ENCODE peak calls at places on chromosomes 6 and 20, in five cellular contexts. R is CD4-positive, CD25-positive, alpha-beta regulatory T cell; N is SK-N-SH; J is cardiac muscle cell; F is gastrocnemius medialis. B is an unnamed sample. For H3K36me3 and H3K9me3, the result is how much of the 10 kb centered on the place peaks cover.

GRCh38 chr6:27736686-27737085 is 175.5 kb downstream of the OR2B2 start:
- DNase-seq in R (no peak), N (no peak), J (no peak), F (no peak), B (no peak)

GRCh38 chr20:64140956-64141355 is 23.3 kb upstream of the MYT1 start:
- DNase-seq in R (no peak), N (peak), J (no peak), F (no peak), B (no peak)

GRCh38 chr6:79010422-79010821 is 67.6 kb downstream of the PHIP start:
- DNase-seq in R (no peak), N (no peak), J (no peak), F (no peak), B (no peak)

GRCh38 chr20:62820962-62821725 is 4.3 kb downstream of the COL9A3 start:
- DNase-seq in R (no peak), N (no peak), J (no peak), F (no peak), B (no peak)

GRCh38 chr6:122995930-122996796 is at the start of gene CLVS2:
- DNase-seq in R (no peak), N (peak), J (peak), F (no peak), B (no peak)

GRCh38 chr20:61437280-61438206 is 185.5 kb downstream of the CDH4 start:
- DNase-seq in R (no peak), N (no peak), J (peak), F (no peak), B (no peak)

GRCh38 chr6:11277275-11278206 is 45.1 kb upstream of the NEDD9 start:
- DNase-seq in R (no peak), N (no peak), J (peak), F (no peak), B (no peak)

GRCh38 chr20:44488551-44488950 is 12.9 kb downstream of the TTPAL start:
- DNase-seq in R (no peak), N (no peak), J (no peak), F (no peak), B (no peak)

GRCh38 chr20:50527068-50527605 is 17.0 kb downstream of the PTPN1 start:
- DNase-seq in R (no peak), N (no peak), J (no peak), F (no peak), B (no peak)

GRCh38 chr6:48747040-48747439 is 636.0 kb upstream of the PTCHD4 start:
- DNase-seq in R (no peak), N (no peak), J (no peak), F (no peak), B (no peak)

GRCh38 chr20:48682529-48683385 is 145.0 kb downstream of the PREX1 start:
- DNase-seq in R (no peak), N (peak), J (peak), F (peak), B (no peak)

GRCh38 chr6:143553337-143553736 is 41.8 kb upstream of the FUCA2 start:
- DNase-seq in R (no peak), N (no peak), J (no peak), F (no peak), B (no peak)

GRCh38 chr20:1907586-1907985 is 12.4 kb downstream of the SIRPA start:
- DNase-seq in R (no peak), N (no peak), J (peak), F (no peak), B (no peak)

GRCh38 chr6:101403566-101403965 is 10.1 kb downstream of the GRIK2 start:
- DNase-seq in R (no peak), N (no peak), J (no peak), F (no peak), B (no peak)

GRCh38 chr20:58433759-58434158 is 44.7 kb downstream of the VAPB start:
- DNase-seq in R (no peak), N (no peak), J (peak), F (no peak), B (no peak)

GRCh38 chr6:167588920-167589614 is 237.6 kb upstream of the AFDN start:
- DNase-seq in R (no peak), N (no peak), J (no peak), F (no peak), B (no peak)

GRCh38 chr20:10571313-10571815 is 102.4 kb downstream of the JAG1 start:
- DNase-seq in R (no peak), N (no peak), J (no peak), F (no peak), B (no peak)

GRCh38 chr6:39831701-39832100 is 39.5 kb downstream of the DAAM2 start:
- DNase-seq in R (no peak), N (no peak), J (no peak), F (no peak), B (no peak)

GRCh38 chr6:147390909-147391536 is 117.5 kb upstream of the SAMD5 start:
- DNase-seq in R (no peak), N (no peak), J (peak), F (no peak), B (no peak)

GRCh38 chr6:78746457-78746856 is 120.9 kb upstream of the IRAK1BP1 start:
- DNase-seq in R (no peak), N (no peak), J (no peak), F (no peak), B (no peak)

GRCh38 chr20:33791959-33792597 is 19.1 kb upstream of the CHMP4B start:
- DNase-seq in R (peak), N (peak), J (peak), F (peak), B (no peak)

GRCh38 chr6:130670142-130670541 is 157.1 kb upstream of the SMLR1 start:
- DNase-seq in R (no peak), N (no peak), J (no peak), F (peak), B (no peak)

GRCh38 chr20:20205141-20205861 is 153.0 kb downstream of the CFAP61 start:
- DNase-seq in R (no peak), N (no peak), J (no peak), F (peak), B (no peak)

GRCh38 chr6:7243188-7243942 is 69.6 kb downstream of the SSR1 start:
- DNase-seq in R (peak), N (peak), J (peak), F (peak), B (peak)

GRCh38 chr20:51428451-51429143 is 113.9 kb downstream of the NFATC2 start:
- DNase-seq in R (no peak), N (peak), J (peak), F (no peak), B (no peak)

GRCh38 chr6:41064841-41065240 is 7.3 kb downstream of the OARD1 start:
- DNase-seq in R (no peak), N (no peak), J (no peak), F (no peak), B (no peak)

GRCh38 chr6:126182650-126183311 is 157.1 kb upstream of the CENPW start:
- DNase-seq in R (no peak), N (no peak), J (peak), F (no peak), B (no peak)

GRCh38 chr6:19135706-19136105 is 701.5 kb upstream of the ID4 start:
- DNase-seq in R (no peak), N (no peak), J (no peak), F (no peak), B (no peak)

GRCh38 chr20:23456416-23456815 is 3.7 kb upstream of the CST11 start:
- DNase-seq in R (no peak), N (no peak), J (no peak), F (no peak), B (no peak)

GRCh38 chr6:42436825-42437224 is 14.9 kb downstream of the TRERF1 start:
- DNase-seq in R (no peak), N (no peak), J (no peak), F (no peak), B (no peak)

GRCh38 chr6:53359843-53360834 is 11.4 kb upstream of the ELOVL5 start:
- DNase-seq in R (peak), N (peak), J (peak), F (no peak), B (peak)

GRCh38 chr6:111462770-111463391 is 20.1 kb downstream of the REV3L start:
- DNase-seq in R (no peak), N (no peak), J (peak), F (no peak), B (peak)

GRCh38 chr20:23078994-23079364 is 7.1 kb downstream of the CD93 start:
- DNase-seq in R (no peak), N (no peak), J (no peak), F (no peak), B (no peak)

GRCh38 chr20:62807444-62808210 is 3.0 kb downstream of the OGFR start:
- DNase-seq in R (no peak), N (no peak), J (no peak), F (no peak), B (no peak)

GRCh38 chr6:116254297-116254724 is 436 bp upstream of the TSPYL4 start:
- DNase-seq in R (no peak), N (no peak), J (no peak), F (no peak), B (no peak)

GRCh38 chr6:36110053-36110452 is 20.3 kb upstream of the MAPK13 start:
- DNase-seq in R (no peak), N (no peak), J (no peak), F (peak), B (no peak)

GRCh38 chr6:36111526-36111925 is 18.8 kb upstream of the MAPK13 start:
- DNase-seq in R (no peak), N (no peak), J (no peak), F (no peak), B (no peak)

GRCh38 chr6:36110863-36111262 is 19.4 kb upstream of the MAPK13 start:
- DNase-seq in R (no peak), N (peak), J (no peak), F (no peak), B (no peak)

GRCh38 chr6:36113049-36113448 is 17.3 kb upstream of the MAPK13 start:
- DNase-seq in R (no peak), N (no peak), J (no peak), F (no peak), B (no peak)

DNA sequence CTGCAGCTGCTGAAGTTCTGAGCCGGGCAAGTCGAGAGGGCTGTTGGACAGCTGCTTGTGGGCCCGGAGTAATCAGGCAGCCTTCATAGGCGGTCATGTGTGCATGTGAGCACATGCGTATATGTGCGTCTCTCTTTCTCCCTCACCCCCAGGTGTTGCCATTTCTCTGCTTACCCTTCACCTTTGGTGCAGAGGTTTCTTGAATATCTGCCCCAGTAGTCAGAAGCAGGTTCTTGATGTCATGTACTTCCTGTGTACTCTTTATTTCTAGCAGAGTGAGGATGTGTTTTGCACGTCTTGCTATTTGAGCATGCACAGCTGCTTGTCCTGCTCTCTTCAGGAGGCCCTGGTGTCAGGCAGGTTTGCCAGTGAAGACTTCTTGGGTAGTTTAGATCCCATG is 21.2 kb upstream of the MAPK13 start:
- DNase-seq in R (peak), N (no peak), J (no peak), F (no peak), B (no peak)
- H3K36me3 ChIP-seq in R (under half), N (half or more), J (under half), F (half or more), B (under half)

GRCh38 chr6:169915769-169916550 is 164.5 kb downstream of the ERMARD start:
- DNase-seq in R (no peak), N (no peak), J (peak), F (no peak), B (no peak)
- H3K9me3 ChIP-seq in R (under half), N (under half), J (under half), F (under half), B (under half)

DNA sequence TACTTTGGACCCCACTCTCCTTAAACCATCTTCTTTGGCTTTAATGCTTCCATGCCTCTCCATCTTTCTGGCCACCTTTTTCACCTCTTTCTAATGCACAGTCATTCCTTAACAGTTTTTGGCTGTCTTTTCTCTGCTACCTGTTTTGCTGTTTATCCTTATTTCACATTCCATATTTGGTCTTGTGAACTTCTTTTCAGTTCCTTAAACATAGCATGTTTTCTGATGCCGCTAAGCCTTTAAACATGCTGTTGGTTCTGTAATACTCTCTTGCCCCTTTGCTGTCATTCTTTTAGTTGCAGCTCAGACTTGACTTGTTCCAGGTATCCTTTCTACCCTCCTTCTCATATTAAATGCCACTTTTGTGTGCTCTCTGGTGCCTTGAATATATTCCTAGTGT is 35.8 kb downstream of the TOP1 start:
- DNase-seq in R (no peak), N (no peak), J (no peak), F (no peak), B (no peak)
- H3K36me3 ChIP-seq in R (under half), N (under half), J (under half), F (under half), B (under half)

GRCh38 chr20:16388731-16389130 is 184.5 kb downstream of the KIF16B start:
- DNase-seq in R (no peak), N (no peak), J (no peak), F (no peak), B (no peak)

GRCh38 chr20:16393836-16394235 is 179.4 kb downstream of the KIF16B start:
- DNase-seq in R (no peak), N (no peak), J (no peak), F (no peak), B (no peak)

GRCh38 chr20:16393297-16393696 is 180.0 kb downstream of the KIF16B start:
- DNase-seq in R (no peak), N (no peak), J (no peak), F (no peak), B (no peak)

GRCh38 chr20:16392346-16392745 is 180.9 kb downstream of the KIF16B start:
- DNase-seq in R (no peak), N (no peak), J (no peak), F (no peak), B (no peak)

DNA sequence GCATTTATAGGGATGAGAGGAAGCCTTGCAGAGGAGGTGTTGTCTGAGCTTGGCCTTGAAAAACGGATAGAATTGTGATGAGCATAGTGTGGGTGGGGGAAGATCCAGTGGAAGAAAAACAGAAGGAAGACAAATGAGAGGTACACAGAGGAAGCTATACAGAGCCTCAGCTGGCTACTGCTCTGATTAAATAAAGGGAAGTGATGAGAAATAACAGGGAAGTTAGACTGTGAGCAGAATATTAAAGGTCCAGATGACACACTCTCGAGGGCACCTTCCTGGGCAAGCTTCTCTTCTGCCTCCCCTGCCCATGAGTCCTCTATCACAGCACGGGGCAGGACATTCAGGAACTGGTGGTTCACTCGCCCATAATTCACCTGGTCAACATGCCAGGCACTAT is 182.2 kb downstream of the KIF16B start:
- DNase-seq in R (no peak), N (no peak), J (no peak), F (no peak), B (no peak)
- H3K9me3 ChIP-seq in R (under half), N (under half), J (under half), F (under half), B (under half)

GRCh38 chr20:47585087-47585747 is 83.5 kb downstream of the NCOA3 start:
- DNase-seq in R (no peak), N (no peak), J (no peak), F (no peak), B (no peak)
- H3K36me3 ChIP-seq in R (under half), N (under half), J (under half), F (under half), B (under half)

GRCh38 chr20:30488941-30489601 is 768.4 kb upstream of the DEFB115 start:
- DNase-seq in R (no peak), N (no peak), J (no peak), F (no peak), B (no peak)
- H3K9me3 ChIP-seq in R (under half), N (under half), J (under half), F (under half), B (under half)

DNA sequence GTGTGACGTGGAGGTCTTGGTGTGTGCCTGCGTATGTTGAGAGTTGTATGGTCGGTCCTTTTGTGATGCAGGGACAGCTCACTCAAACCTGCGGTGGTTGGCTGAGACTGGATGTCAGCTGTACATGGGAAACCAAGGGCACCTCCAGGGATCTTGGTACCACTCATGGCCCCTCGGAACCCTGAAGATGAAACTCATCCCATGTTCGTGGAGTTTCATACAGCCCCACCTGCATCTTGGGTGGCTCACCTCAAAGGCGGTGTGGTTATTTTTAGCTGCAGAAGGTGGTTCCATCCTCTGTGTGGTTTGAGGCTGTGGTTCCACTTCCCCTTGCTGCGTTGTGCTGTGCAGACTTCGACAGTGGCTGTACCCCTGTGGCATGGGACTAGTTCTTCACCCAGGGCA is 52.6 kb upstream of the SLC22A1 start:
- DNase-seq in R (peak), N (no peak), J (no peak), F (no peak), B (no peak)
- H3K36me3 ChIP-seq in R (half or more), N (half or more), J (under half), F (half or more), B (under half)

GRCh38 chr20:29085625-29086024 is 2171.8 kb upstream of the DEFB115 start:
- DNase-seq in R (no peak), N (no peak), J (no peak), F (no peak), B (no peak)
- H3K9me3 ChIP-seq in R (under half), N (under half), J (under half), F (under half), B (under half)

DNA sequence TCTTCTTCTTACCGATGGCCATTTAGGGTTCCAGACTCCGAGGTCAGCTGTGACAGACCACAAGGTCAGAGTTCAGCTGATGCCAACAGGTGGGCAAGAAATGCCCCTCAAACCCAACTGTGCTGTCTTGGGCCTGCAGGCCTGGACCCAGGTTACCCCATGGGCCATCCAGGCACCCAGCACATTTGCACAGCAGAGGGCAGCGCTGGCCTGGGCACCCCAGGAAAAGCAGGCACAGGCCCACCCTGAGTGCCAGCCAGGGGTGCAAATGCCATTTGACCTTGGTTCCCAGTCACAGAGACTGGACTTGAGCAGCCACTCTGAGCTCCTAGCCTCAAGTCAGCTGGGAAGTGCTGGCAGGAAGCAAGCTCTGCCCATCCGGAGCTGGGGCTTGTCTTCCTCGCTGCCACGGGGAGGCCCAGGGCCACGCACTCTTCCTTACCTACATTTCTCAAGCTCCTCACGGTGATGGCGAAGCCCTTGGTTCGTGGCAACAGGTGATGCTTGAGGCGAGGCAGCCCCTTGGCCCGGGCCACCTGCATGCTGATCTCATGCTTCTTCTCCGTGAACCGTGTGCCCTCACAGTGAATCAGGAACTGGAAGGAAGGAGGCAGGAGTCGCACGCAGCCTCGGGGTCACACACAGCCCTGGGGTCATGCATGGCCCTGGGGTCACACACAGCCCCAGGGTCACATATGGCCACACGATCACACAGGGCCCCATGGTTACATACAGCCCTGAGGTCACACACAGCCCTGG is 120.8 kb downstream of the AGPAT4 start:
- DNase-seq in R (no peak), N (peak), J (peak), F (no peak), B (no peak)
- H3K36me3 ChIP-seq in R (under half), N (under half), J (under half), F (under half), B (under half)

DNA sequence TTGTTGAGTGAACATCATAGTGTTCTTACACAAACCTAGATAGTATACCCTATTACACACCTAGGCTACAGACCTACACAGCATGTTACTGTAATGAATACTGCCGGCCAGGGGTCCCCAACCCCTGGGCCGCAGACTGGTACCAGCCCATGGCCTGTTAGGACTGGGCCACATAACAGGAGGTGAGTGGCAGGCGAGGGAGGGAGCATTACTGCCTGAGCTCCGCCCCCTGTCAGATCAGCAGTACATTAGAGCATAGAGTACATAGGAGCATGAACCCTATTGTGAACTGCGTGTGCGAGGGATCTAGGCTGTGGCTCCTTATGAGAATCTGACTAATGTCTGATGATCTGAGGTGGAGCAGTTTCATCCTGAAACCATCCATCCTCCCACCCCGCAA is 126.3 kb downstream of the PRND start:
- DNase-seq in R (no peak), N (no peak), J (no peak), F (no peak), B (no peak)
- H3K9me3 ChIP-seq in R (under half), N (under half), J (under half), F (under half), B (under half)

B was measured in Panc1.